ENCODE peak calls at places on chromosomes 4 and X, in four cellular contexts. N, Y, T and R are unnamed samples.

GRCh38 chrX:128739539-128739938 is 687.3 kb upstream of the ACTRT1 start:
- DNase-seq in N (no peak), Y (no peak), T (no peak), R (no peak)

GRCh38 chrX:132592880-132593279 is 104.0 kb upstream of the MBNL3 start:
- DNase-seq in N (peak), Y (peak), T (no peak), R (no peak)

GRCh38 chr4:53686521-53686920 is 95.2 kb upstream of the LNX1 start:
- DNase-seq in N (no peak), Y (no peak), T (no peak), R (no peak)

GRCh38 chr4:6594826-6595355 is 19.9 kb downstream of the MAN2B2 start:
- DNase-seq in N (no peak), Y (no peak), T (no peak), R (no peak)

GRCh38 chr4:72418458-72418857 is 150.6 kb downstream of the ADAMTS3 start:
- DNase-seq in N (peak), Y (no peak), T (no peak), R (no peak)

GRCh38 chrX:9785944-9786741 is at the start of gene SHROOM2:
- DNase-seq in N (peak), Y (no peak), T (no peak), R (no peak)

GRCh38 chr4:109026588-109026987 is 263.7 kb upstream of the ETNPPL start:
- DNase-seq in N (no peak), Y (no peak), T (no peak), R (no peak)

GRCh38 chr4:17286737-17287460 is 225.0 kb downstream of the QDPR start:
- DNase-seq in N (no peak), Y (no peak), T (no peak), R (no peak)

GRCh38 chrX:24200133-24200532 is 50.6 kb downstream of the ZFX start:
- DNase-seq in N (no peak), Y (no peak), T (no peak), R (no peak)

GRCh38 chr4:30912098-30912719 is 192.0 kb downstream of the PCDH7 start:
- DNase-seq in N (no peak), Y (no peak), T (no peak), R (no peak)

GRCh38 chr4:4663028-4663427 is 121.2 kb upstream of the STX18 start:
- DNase-seq in N (no peak), Y (no peak), T (no peak), R (no peak)

GRCh38 chrX:2536974-2537373 is 36.2 kb upstream of the DHRSX start:
- DNase-seq in N (no peak), Y (no peak), T (no peak), R (no peak)

DNA sequence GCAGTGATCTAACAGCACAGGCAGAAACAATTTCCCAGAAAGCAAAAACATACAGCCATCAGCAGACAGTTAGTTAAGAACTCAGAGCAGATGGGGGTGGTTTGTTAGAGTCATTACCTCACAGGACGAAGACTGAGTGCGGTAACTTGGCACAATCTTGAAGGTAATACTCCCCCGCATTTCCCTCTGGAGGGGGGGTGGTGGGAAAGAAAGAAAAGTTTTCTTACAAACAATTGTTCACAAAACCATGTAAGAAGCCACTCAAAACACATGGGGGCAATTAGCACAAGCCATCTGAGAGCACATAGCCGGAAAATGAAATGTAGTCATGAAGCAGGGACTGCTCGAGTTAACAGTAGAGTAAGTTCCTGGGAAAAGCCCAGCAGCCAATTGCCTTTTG is 112.5 kb downstream of the NYX start:
- DNase-seq in N (no peak), Y (no peak), T (no peak), R (no peak)
- TF ChIP-seq RAD21 in N (no peak), Y (no peak), T (no peak), R (no peak)

GRCh38 chr4:142778430-142778829 is 67.7 kb downstream of the INPP4B start:
- DNase-seq in N (no peak), Y (no peak), T (no peak), R (no peak)
- TF ChIP-seq MAX in N (no peak), Y (no peak), T (no peak), R (no peak)

GRCh38 chr4:15457401-15458201 is 12.1 kb upstream of the CC2D2A start:
- DNase-seq in N (peak), Y (peak), T (peak), R (no peak)
- TF ChIP-seq PBX3 in N (no peak), Y (no peak), T (no peak), R (no peak)

DNA sequence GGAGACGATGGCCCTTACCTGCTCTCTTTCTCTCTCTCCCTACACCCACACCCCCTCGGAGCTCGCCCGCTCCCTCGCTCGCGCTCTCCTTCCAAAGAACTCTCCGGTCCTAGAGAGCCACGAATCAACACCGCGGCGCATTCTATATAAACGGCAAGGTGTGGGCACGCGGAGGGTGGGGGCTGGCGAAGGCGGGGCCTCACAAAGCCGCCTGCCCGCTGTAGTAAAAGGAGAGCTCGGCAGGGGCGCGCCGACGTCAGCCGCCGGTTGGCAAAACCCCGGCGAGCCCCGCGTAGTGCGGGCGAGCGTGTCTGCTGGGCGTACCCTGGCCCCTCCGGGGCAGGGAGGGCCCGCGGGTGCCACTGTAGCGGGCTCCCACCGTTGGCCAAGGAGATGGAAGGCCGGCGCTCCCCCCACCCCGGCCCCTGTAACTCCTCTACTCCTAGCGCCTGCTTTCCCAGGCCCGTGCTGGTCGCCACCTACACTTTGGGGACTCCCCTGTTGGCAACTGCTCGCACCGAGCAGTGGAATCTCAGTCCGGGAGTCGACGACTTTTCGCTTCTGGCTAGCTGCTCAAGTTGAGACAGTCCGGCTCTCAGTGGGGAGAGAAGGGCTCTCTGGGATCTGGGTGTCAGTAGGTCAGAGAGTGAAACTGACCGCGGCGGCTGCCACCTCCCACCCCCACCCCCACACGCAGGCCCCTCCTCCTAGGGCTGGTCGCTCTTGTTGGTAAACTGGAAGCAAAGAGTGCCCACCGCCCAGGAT is 325.5 kb upstream of the F9 start:
- DNase-seq in N (peak), Y (no peak), T (no peak), R (peak)
- TF ChIP-seq RAD21 in N (no peak), Y (no peak), T (no peak), R (no peak)

DNA sequence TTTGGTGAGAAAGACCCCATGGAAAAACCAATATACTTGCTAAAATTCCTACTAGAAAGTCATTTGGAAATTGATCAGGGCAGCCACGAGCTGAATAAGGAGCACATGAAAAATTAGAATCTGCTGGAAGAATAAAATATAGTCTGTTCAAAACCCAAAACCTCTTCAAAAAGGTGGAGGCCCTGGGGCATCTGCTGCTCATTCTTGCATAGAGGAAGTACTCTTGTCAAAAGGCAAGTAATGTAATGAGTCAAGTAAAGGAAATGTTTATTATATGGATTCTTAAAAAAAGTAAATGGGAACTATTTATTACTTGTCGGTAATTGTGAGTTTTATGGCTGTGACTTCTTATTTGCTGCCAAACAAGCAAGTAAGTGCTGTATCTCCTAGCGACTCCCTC is 109.5 kb downstream of the GK start:
- DNase-seq in N (no peak), Y (no peak), T (no peak), R (no peak)
- TF ChIP-seq MAX in N (no peak), Y (no peak), T (no peak), R (no peak)

DNA sequence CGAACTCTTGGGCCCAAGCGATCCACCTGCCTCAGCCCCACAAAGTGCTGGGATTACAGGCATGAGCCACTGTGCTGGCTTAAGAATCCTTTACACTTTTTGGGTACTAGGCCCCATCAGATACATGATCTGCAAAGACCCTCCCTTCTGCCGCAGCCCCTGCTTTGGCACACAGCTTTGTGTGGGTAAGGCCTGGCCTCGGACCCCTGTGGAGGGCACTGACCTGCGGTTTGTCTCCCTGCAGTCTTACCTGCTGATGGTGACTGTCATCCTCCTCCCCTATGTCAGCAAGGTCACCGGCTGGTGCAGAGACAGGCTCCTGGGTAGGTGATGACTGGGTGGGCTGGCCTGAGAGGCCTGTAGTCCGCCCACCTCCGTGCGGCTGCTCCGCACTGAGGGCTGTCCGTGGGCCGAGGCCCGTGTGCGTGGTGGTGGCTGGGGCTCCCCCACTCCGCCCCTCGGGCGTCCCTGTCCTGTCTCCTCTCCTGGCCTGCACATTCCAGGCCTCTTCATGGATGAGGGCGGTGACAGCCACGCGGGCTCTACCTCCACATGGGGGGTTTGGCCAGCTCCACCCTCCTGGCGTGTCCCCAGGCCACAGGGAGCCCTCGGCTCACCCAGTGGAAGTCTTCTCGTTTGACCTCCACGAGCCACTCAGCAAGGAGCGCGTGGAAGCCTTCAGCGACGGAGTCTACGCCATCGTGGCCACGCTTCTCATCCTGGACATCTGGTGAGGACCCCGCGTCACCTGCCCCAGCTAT is 18.0 kb downstream of the DGKQ start:
- DNase-seq in N (peak), Y (no peak), T (no peak), R (no peak)
- TF ChIP-seq PBX3 in N (no peak), Y (no peak), T (no peak), R (no peak)

DNA sequence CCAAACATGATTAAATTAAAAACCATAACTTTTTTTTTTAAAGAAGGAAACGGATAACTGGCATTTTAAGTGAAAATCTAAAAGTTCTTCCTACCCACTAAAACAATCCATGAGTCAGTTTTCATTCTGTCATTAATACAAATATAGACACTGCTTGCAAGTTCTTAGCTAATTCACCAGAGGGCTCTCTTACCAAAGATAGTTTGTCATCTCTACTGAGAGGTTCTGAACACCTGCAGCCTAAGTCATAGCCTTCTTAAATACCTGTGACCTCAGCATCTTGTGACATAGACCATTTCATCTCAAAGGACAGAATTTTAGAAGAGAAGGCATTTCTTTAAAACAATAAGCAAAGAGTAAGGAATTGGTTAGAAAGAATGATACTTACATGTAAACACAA is 65.3 kb upstream of the FAM120C start:
- DNase-seq in N (no peak), Y (peak), T (no peak), R (peak)
- TF ChIP-seq RAD21 in N (peak), Y (peak), T (peak), R (peak)

DNA sequence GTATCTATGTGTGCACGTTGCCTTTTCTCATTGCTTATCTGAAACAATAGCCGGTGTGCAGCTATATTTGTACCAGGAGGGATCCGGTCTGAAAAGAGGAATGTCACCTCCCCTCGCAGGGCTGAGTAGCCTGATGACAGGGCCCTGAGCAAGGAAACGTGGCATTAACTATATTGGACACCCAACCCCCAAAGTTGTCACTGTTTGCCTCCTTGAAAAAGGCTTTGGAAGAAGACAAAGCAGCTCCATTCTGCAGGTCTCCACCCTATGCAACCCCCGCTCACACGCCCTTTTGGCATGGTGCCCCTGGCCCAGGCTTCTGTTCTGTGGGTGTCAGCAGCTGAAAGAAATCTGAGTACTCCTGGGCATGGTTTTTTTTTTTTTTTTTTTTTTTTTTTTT is 8.2 kb downstream of the PRRG3 start:
- DNase-seq in N (no peak), Y (no peak), T (no peak), R (no peak)
- TF ChIP-seq MAX in N (no peak), Y (no peak), T (no peak), R (no peak)